ENCODE peak calls at places on chromosomes 6 and 20, in four cellular contexts. G is right cardiac atrium; P is brain microvascular endothelial cell; D is CD4-positive, alpha-beta T cell. M is an unnamed sample.

GRCh38 chr20:50450961-50451752 is 59.0 kb upstream of the PTPN1 start:
- DNase-seq in P (peak; percentile 63), G (peak; percentile 52), D (no peak), M (no peak)

GRCh38 chr6:132365319-132365907 is 35.9 kb downstream of the MOXD1 start:
- DNase-seq in G (no peak), D (no peak), P (no peak), M (no peak)

GRCh38 chr6:108653864-108654402 is 93.2 kb downstream of the FOXO3 start:
- DNase-seq in D (no peak), P (no peak), G (peak; percentile 66), M (peak; percentile 61)

GRCh38 chr6:90537723-90538407 is 49.0 kb downstream of the MAP3K7 start:
- DNase-seq in G (no peak), P (peak; percentile 27), D (no peak), M (no peak)

GRCh38 chr6:109795994-109796555 is 105.0 kb downstream of the FIG4 start:
- DNase-seq in D (no peak), G (no peak), P (peak; percentile 35), M (no peak)

GRCh38 chr6:34120953-34121675 is 24.8 kb downstream of the GRM4 start:
- DNase-seq in P (no peak), G (no peak), D (no peak), M (no peak)

GRCh38 chr20:57841297-57841866 is 131.6 kb upstream of the PMEPA1 start:
- DNase-seq in P (no peak), D (no peak), G (no peak), M (no peak)

GRCh38 chr6:150867117-150867516 is 1.6 kb downstream of the MTHFD1L start:
- DNase-seq in P (no peak), G (no peak), D (no peak), M (no peak)

GRCh38 chr6:70763754-70764153 is 96.1 kb downstream of the SMAP1 start:
- DNase-seq in D (no peak), P (peak; percentile 7), G (no peak), M (no peak)

GRCh38 chr6:76840025-76840745 is 623.1 kb downstream of the HTR1B start:
- DNase-seq in D (no peak), P (no peak), G (no peak), M (no peak)

GRCh38 chr20:35263609-35264223 is 14.2 kb downstream of the MMP24OS start:
- DNase-seq in G (no peak), D (no peak), P (no peak), M (no peak)

GRCh38 chr6:78010130-78010529 is 357.3 kb downstream of the MEI4 start:
- DNase-seq in D (no peak), P (no peak), G (no peak), M (no peak)

GRCh38 chr6:16184129-16184528 is 54.3 kb upstream of the GMPR start:
- DNase-seq in D (no peak), P (no peak), G (no peak), M (no peak)

GRCh38 chr6:7493866-7494265 is 47.6 kb upstream of the DSP start:
- DNase-seq in D (no peak), G (no peak), P (no peak), M (no peak)

GRCh38 chr6:169783971-169784930 is 32.8 kb downstream of the ERMARD start:
- DNase-seq in G (no peak), P (no peak), D (no peak), M (no peak)

GRCh38 chr6:107957165-107957908 is 671 bp downstream of the SEC63 start:
- DNase-seq in G (peak; percentile 34), P (peak; percentile 64), D (peak; percentile 49), M (peak; percentile 62)

GRCh38 chr6:11144393-11144829 is 32.9 kb upstream of the ERVFRD-1 start:
- DNase-seq in P (peak; percentile 68), D (peak; percentile 68), G (peak; percentile 76), M (peak; percentile 75)

GRCh38 chr6:105680131-105680530 is 277.2 kb upstream of the PREP start:
- DNase-seq in D (no peak), P (no peak), G (no peak), M (no peak)

GRCh38 chr6:71187136-71187535 is 101.5 kb upstream of the OGFRL1 start:
- DNase-seq in G (no peak), D (no peak), P (no peak), M (no peak)

GRCh38 chr6:5630636-5631035 is 369.3 kb downstream of the FARS2 start:
- DNase-seq in P (no peak), D (no peak), G (no peak), M (no peak)

GRCh38 chr6:22413681-22414305 is 117.0 kb upstream of the PRL start:
- DNase-seq in G (no peak), D (no peak), P (peak; percentile 28), M (no peak)

GRCh38 chr6:147817042-147817689 is 308.7 kb downstream of the SAMD5 start:
- DNase-seq in P (no peak), G (no peak), D (no peak), M (no peak)

GRCh38 chr6:125794342-125795137 is 3.8 kb downstream of the NCOA7 start:
- DNase-seq in P (no peak), D (no peak), G (no peak), M (no peak)

GRCh38 chr6:118735320-118735719 is 83.9 kb upstream of the CEP85L start:
- DNase-seq in D (no peak), P (no peak), G (no peak), M (no peak)

GRCh38 chr20:24799971-24800580 is 149.0 kb upstream of the CST7 start:
- DNase-seq in G (no peak), P (no peak), D (no peak), M (no peak)

GRCh38 chr6:133590814-133591213 is 298.1 kb upstream of the TCF21 start:
- DNase-seq in P (no peak), D (no peak), G (no peak), M (no peak)

GRCh38 chr6:148653138-148653776 is 93.6 kb upstream of the UST start:
- DNase-seq in D (no peak), G (no peak), P (no peak), M (no peak)

GRCh38 chr6:27178001-27178730 is 69.3 kb upstream of the PRSS16 start:
- DNase-seq in P (peak; percentile 91), D (no peak), G (peak; percentile 59), M (peak; percentile 22)

GRCh38 chr6:129646617-129647016 is 63.4 kb downstream of the ARHGAP18 start:
- DNase-seq in D (no peak), P (no peak), G (no peak), M (no peak)

GRCh38 chr6:90538651-90539050 is 48.2 kb downstream of the MAP3K7 start:
- DNase-seq in D (no peak), P (peak; percentile 24), G (no peak), M (no peak)

GRCh38 chr20:53943522-53944291 is 126.7 kb downstream of the BCAS1 start:
- DNase-seq in D (peak; percentile 26), G (peak; percentile 30), P (no peak), M (peak; percentile 28)

GRCh38 chr6:159828074-159828473 is 28.0 kb downstream of the PNLDC1 start:
- DNase-seq in P (no peak), D (no peak), G (no peak), M (no peak)

GRCh38 chr6:159826968-159827647 is 27.0 kb downstream of the PNLDC1 start:
- DNase-seq in G (no peak), D (no peak), P (no peak), M (no peak)

GRCh38 chr6:159830481-159831372 is 30.7 kb downstream of the PNLDC1 start:
- DNase-seq in D (no peak), G (no peak), P (no peak), M (no peak)

GRCh38 chr6:159831373-159831679 is 31.2 kb downstream of the PNLDC1 start:
- DNase-seq in G (no peak), D (no peak), P (no peak), M (no peak)

GRCh38 chr6:159829515-159829914 is 29.4 kb downstream of the PNLDC1 start:
- DNase-seq in P (no peak), D (no peak), G (no peak), M (no peak)
- H3K27ac ChIP-seq in P (no peak overlapping the region), D (no peak overlapping the region), G (no peak overlapping the region), M (no peak overlapping the region)

GRCh38 chr6:84033523-84034451 is at the start of gene MRAP2:
- DNase-seq in G (peak; percentile 37), D (no peak), P (peak; percentile 3), M (peak; percentile 23)
- H3K27ac ChIP-seq in G (no peak within 1 kb of the TSS), D (no peak within 1 kb of the TSS), P (no peak within 1 kb of the TSS), M (no peak within 1 kb of the TSS)

GRCh38 chr6:37994238-37994637 is 174.7 kb downstream of the ZFAND3 start:
- DNase-seq in G (no peak), P (peak; percentile 32), D (no peak), M (no peak)
- H3K27ac ChIP-seq in G (no peak overlapping the region), P (no peak overlapping the region), D (no peak overlapping the region), M (no peak overlapping the region)

GRCh38 chr6:3439961-3440360 is 16.9 kb downstream of the SLC22A23 start:
- DNase-seq in P (no peak), D (no peak), G (no peak), M (no peak)

GRCh38 chr6:3443221-3443515 is 13.7 kb downstream of the SLC22A23 start:
- DNase-seq in D (no peak), P (no peak), G (no peak), M (no peak)

GRCh38 chr6:3440911-3441310 is 15.9 kb downstream of the SLC22A23 start:
- DNase-seq in G (no peak), P (no peak), D (no peak), M (no peak)

GRCh38 chr6:3442444-3443220 is 14.2 kb downstream of the SLC22A23 start:
- DNase-seq in G (no peak), P (peak; percentile 73), D (no peak), M (no peak)

GRCh38 chr6:3438190-3439167 is 18.4 kb downstream of the SLC22A23 start:
- DNase-seq in P (peak; percentile 91), D (no peak), G (no peak), M (no peak)
- H3K27ac ChIP-seq in P (peak overlapping the region; percentile 83), D (no peak overlapping the region), G (no peak overlapping the region), M (no peak overlapping the region)

GRCh38 chr6:156980515-156980914 is 203.3 kb downstream of the ARID1B start:
- DNase-seq in D (no peak), G (no peak), P (no peak), M (no peak)
- H3K27ac ChIP-seq in D (no peak overlapping the region), G (no peak overlapping the region), P (no peak overlapping the region), M (no peak overlapping the region)

GRCh38 chr6:167577891-167578361 is 248.8 kb upstream of the AFDN start:
- DNase-seq in P (no peak), D (no peak), G (no peak), M (no peak)
- H3K27ac ChIP-seq in P (no peak overlapping the region), D (no peak overlapping the region), G (no peak overlapping the region), M (no peak overlapping the region)

GRCh38 chr20:4898845-4899244 is 102.5 kb downstream of the SLC23A2 start:
- DNase-seq in G (no peak), P (no peak), D (no peak), M (no peak)
- H3K27ac ChIP-seq in G (no peak overlapping the region), P (no peak overlapping the region), D (no peak overlapping the region), M (no peak overlapping the region)

DNA sequence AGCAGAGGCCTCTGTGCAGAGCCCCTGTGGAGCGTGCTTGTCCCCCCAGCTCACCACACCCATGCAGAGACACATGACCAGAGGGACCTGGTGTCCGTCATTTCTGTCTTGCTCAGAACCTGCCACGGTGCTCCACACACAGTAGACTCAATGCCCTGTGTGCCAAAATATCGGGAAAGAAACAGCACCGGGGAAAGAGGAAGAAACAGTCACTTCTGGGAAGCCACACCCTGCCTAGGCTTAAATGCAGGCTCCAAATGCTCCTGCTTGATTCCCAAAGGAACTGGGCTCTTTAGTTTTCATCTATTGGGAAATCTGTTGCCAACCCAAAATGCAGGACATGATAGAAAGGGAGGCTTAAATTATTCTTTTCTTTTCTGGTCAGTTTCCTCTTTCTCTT is 503.9 kb downstream of the CD83 start:
- DNase-seq in G (no peak), D (no peak), P (no peak), M (no peak)
- H3K27ac ChIP-seq in G (no peak overlapping the region), D (no peak overlapping the region), P (no peak overlapping the region), M (no peak overlapping the region)

GRCh38 chr20:63958471-63958870 is 2.3 kb upstream of the UCKL1 start:
- DNase-seq in D (no peak), G (no peak), P (no peak), M (no peak)
- H3K27ac ChIP-seq in D (no peak overlapping the region), G (no peak overlapping the region), P (no peak overlapping the region), M (no peak overlapping the region)

M was measured in heart right ventricle.